ENCODE peak calls at places on chromosomes 11 and 22, in four cellular contexts. S, G, P and K are unnamed samples.

GRCh38 chr22:33853200-33854097 is 66.8 kb downstream of the LARGE1 start:
- DNase-seq in S (no peak), G (peak; percentile 73), P (no peak), K (peak; percentile 51)

GRCh38 chr11:82802710-82803109 is 69.0 kb upstream of the FAM181B start:
- DNase-seq in S (no peak), G (no peak), P (no peak), K (no peak)

GRCh38 chr11:96082936-96083335 is 159.0 kb upstream of the MTMR2 start:
- DNase-seq in S (no peak), G (no peak), P (no peak), K (no peak)

GRCh38 chr11:45079943-45080719 is 66.3 kb upstream of the PRDM11 start:
- DNase-seq in S (no peak), G (no peak), P (peak; percentile 33), K (no peak)

GRCh38 chr11:125777309-125777708 is 1.3 kb downstream of the PATE2 start:
- DNase-seq in S (no peak), G (no peak), P (no peak), K (no peak)

GRCh38 chr11:81707881-81708280 is 1025.8 kb downstream of the FAM181B start:
- DNase-seq in S (no peak), G (no peak), P (no peak), K (no peak)

GRCh38 chr11:129720156-129720555 is 95.5 kb upstream of the TMEM45B start:
- DNase-seq in S (no peak), G (no peak), P (no peak), K (no peak)

GRCh38 chr11:95650271-95650670 is 139.3 kb downstream of the FAM76B start:
- DNase-seq in S (no peak), G (no peak), P (no peak), K (no peak)

GRCh38 chr22:32532819-32533128 is 58.2 kb downstream of the FBXO7 start:
- DNase-seq in S (no peak), G (no peak), P (no peak), K (no peak)

GRCh38 chr11:64870176-64870892 is 8.1 kb downstream of the EHD1 start:
- DNase-seq in S (no peak), G (peak; percentile 92), P (no peak), K (no peak)

GRCh38 chr11:69891421-69892236 is 72.4 kb upstream of the FGF3 start:
- DNase-seq in S (no peak), G (no peak), P (no peak), K (peak; percentile 8)

GRCh38 chr11:772429-773390 is 4.6 kb downstream of the GATD1 start:
- DNase-seq in S (no peak), G (no peak), P (no peak), K (no peak)

GRCh38 chr11:130315354-130315970 is 745 bp upstream of the ZBTB44 start:
- DNase-seq in S (no peak), G (no peak), P (no peak), K (peak; percentile 32)

GRCh38 chr11:83070878-83071640 is 638 bp downstream of the RAB30 start:
- DNase-seq in S (no peak), G (peak; percentile 65), P (peak; percentile 40), K (peak; percentile 52)

GRCh38 chr11:128487978-128488377 is 99.4 kb downstream of the ETS1 start:
- DNase-seq in S (no peak), G (no peak), P (no peak), K (no peak)

GRCh38 chr22:41603873-41604332 is 14.3 kb upstream of the PMM1 start:
- DNase-seq in S (no peak), G (no peak), P (no peak), K (no peak)

GRCh38 chr22:46239261-46240048 is 10.6 kb downstream of the CDPF1 start:
- DNase-seq in S (no peak), G (no peak), P (no peak), K (no peak)

GRCh38 chr11:100682247-100682969 is 4.7 kb upstream of the ARHGAP42 start:
- DNase-seq in S (no peak), G (no peak), P (no peak), K (no peak)

GRCh38 chr22:46657996-46658947 is 38.1 kb downstream of the GRAMD4 start:
- DNase-seq in S (no peak), G (no peak), P (no peak), K (no peak)

GRCh38 chr22:46233231-46233630 is 16.9 kb downstream of the CDPF1 start:
- DNase-seq in S (no peak), G (no peak), P (no peak), K (peak; percentile 55)

GRCh38 chr22:27962268-27963191 is 43.5 kb upstream of the PITPNB start:
- DNase-seq in S (no peak), G (no peak), P (no peak), K (no peak)

GRCh38 chr11:77244277-77245014 is 57.0 kb downstream of the GDPD4 start:
- DNase-seq in S (no peak), G (no peak), P (no peak), K (no peak)

GRCh38 chr11:73121692-73122091 is 20.4 kb downstream of the FCHSD2 start:
- DNase-seq in S (no peak), G (no peak), P (no peak), K (no peak)

GRCh38 chr11:130055637-130056036 is 14.1 kb upstream of the APLP2 start:
- DNase-seq in S (no peak), G (no peak), P (no peak), K (no peak)

GRCh38 chr11:111736191-111736590 is 30.0 kb downstream of the PPP2R1B start:
- DNase-seq in S (no peak), G (no peak), P (no peak), K (no peak)

GRCh38 chr22:17914474-17914873 is 109.9 kb downstream of the MICAL3 start:
- DNase-seq in S (no peak), G (no peak), P (no peak), K (no peak)

GRCh38 chr11:862704-863388 is 20.2 kb downstream of the TSPAN4 start:
- DNase-seq in S (no peak), G (no peak), P (peak; percentile 63), K (no peak)

GRCh38 chr11:67368621-67369020 is 4.8 kb downstream of the CLCF1 start:
- DNase-seq in S (no peak), G (no peak), P (no peak), K (no peak)

GRCh38 chr11:122811721-122812120 is 26.6 kb upstream of the CRTAM start:
- DNase-seq in S (no peak), G (no peak), P (no peak), K (no peak)

GRCh38 chr11:76803811-76804600 is 20.9 kb downstream of the TSKU start:
- DNase-seq in S (no peak), G (peak; percentile 79), P (no peak), K (no peak)

GRCh38 chr11:46295312-46295995 is 18.0 kb downstream of the CREB3L1 start:
- DNase-seq in S (peak; percentile 73), G (no peak), P (peak; percentile 86), K (peak; percentile 91)

GRCh38 chr11:102883132-102883531 is 8.3 kb upstream of the MMP12 start:
- DNase-seq in S (no peak), G (no peak), P (no peak), K (no peak)

GRCh38 chr11:128297111-128297651 is 290.2 kb downstream of the ETS1 start:
- DNase-seq in S (no peak), G (no peak), P (no peak), K (no peak)

GRCh38 chr11:61497473-61497872 is 11.1 kb upstream of the LRRC10B start:
- DNase-seq in S (no peak), G (no peak), P (no peak), K (no peak)

GRCh38 chr11:68711114-68711513 is 26.8 kb downstream of the GAL start:
- DNase-seq in S (no peak), G (no peak), P (no peak), K (no peak)

GRCh38 chr11:97325693-97326092 is 935.9 kb downstream of the JRKL start:
- DNase-seq in S (no peak), G (no peak), P (no peak), K (no peak)
- TF ChIP-seq CTCF in S (no peak), G (no peak), P (no peak), K (no peak)

DNA sequence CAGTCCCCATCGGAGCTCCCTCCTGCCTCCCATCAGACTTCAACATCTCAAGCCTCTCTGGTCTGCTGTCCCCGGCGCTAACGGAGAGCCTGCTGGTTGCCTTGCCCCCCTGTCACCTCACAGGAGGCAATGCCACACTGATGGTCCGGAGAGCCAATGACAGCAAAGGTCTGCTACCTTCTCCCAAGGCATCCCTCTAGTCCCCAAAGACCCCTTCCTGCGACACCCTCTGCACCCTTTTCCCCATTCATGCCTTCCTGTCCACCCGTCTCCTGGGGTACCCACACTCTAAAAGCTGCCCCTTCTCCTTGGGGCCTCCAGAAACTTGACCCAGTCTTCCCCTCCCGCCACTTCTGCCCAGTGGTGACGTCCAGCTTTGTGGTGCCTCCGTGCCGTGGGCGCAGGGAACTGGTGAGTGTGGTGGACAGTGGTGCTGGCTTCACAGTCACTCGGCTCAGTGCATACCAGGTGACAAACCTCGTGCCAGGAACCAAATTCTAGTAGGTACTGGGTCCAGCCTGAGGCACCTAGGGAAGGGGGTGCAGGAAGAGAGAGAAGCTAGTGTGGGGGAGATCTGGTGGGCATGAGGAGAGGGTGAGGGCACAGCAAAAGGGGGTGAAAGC is 860 bp downstream of the UPK2 start:
- DNase-seq in S (no peak), G (no peak), P (no peak), K (no peak)
- TF ChIP-seq CTCF in S (peak; percentile 15), G (peak; percentile 31), P (no peak), K (peak; percentile 34)

GRCh38 chr22:48755332-48755949 is 1072.2 kb downstream of the BRD1 start:
- DNase-seq in S (no peak), G (peak; percentile 40), P (no peak), K (peak; percentile 5)

GRCh38 chr22:48757581-48757980 is 1070.1 kb downstream of the BRD1 start:
- DNase-seq in S (no peak), G (peak; percentile 16), P (no peak), K (no peak)

GRCh38 chr22:48754611-48755331 is 1072.9 kb downstream of the BRD1 start:
- DNase-seq in S (peak; percentile 0), G (peak; percentile 32), P (no peak), K (peak; percentile 4)

GRCh38 chr22:48758021-48758561 is 1069.6 kb downstream of the BRD1 start:
- DNase-seq in S (no peak), G (peak; percentile 43), P (no peak), K (no peak)

GRCh38 chr22:48756146-48757111 is 1071.2 kb downstream of the BRD1 start:
- DNase-seq in S (no peak), G (peak; percentile 43), P (no peak), K (peak; percentile 3)
- TF ChIP-seq CTCF in S (no peak), G (no peak), P (no peak), K (no peak)

GRCh38 chr22:37419916-37420655 is 7.2 kb downstream of the ELFN2 start:
- DNase-seq in S (no peak), G (no peak), P (no peak), K (peak; percentile 55)

GRCh38 chr22:37419370-37419915 is 7.8 kb downstream of the ELFN2 start:
- DNase-seq in S (no peak), G (no peak), P (no peak), K (no peak)

GRCh38 chr22:37418627-37419369 is 8.5 kb downstream of the ELFN2 start:
- DNase-seq in S (no peak), G (no peak), P (no peak), K (no peak)

GRCh38 chr22:37421468-37421877 is 5.8 kb downstream of the ELFN2 start:
- DNase-seq in S (no peak), G (no peak), P (no peak), K (no peak)

GRCh38 chr22:37420656-37421467 is 6.4 kb downstream of the ELFN2 start:
- DNase-seq in S (no peak), G (no peak), P (no peak), K (no peak)
- TF ChIP-seq CTCF in S (no peak), G (no peak), P (peak; percentile 3), K (peak; percentile 46)